ENCODE peak calls at places on chromosomes 12 and 14, in five cellular contexts. I is stimulated activated CD4-positive, alpha-beta T cell treated with anti-CD3 and anti-CD28 coated beads, Interleukin-4, amount 100 ng/mL, for 4 hours; Q is hypothalamus; A is NCI-H1417; W is T47D. K is an unnamed sample.
A peak's percentile ranks its signal among the peaks of the same experiment; 100 is the strongest.

GRCh38 chr14:28653521-28653920 is 113.1 kb upstream of the FOXG1 start:
- DNase-seq in I (no peak), Q (no peak), A (no peak), W (no peak), K (no peak)

GRCh38 chr14:20655851-20656250 is 14.4 kb upstream of the OR6S1 start:
- DNase-seq in I (no peak), Q (no peak), A (no peak), W (no peak), K (no peak)

GRCh38 chr12:131608740-131609665 is 101.9 kb upstream of the SFSWAP start:
- DNase-seq in I (peak; percentile 45), Q (peak; percentile 73), A (peak; percentile 35), W (peak; percentile 63), K (peak; percentile 34)

GRCh38 chr12:107331912-107332311 is 238.6 kb upstream of the CRY1 start:
- DNase-seq in I (no peak), Q (no peak), A (no peak), W (no peak), K (no peak)

GRCh38 chr12:102816816-102817434 is 100.1 kb downstream of the PAH start:
- DNase-seq in I (no peak), Q (no peak), A (peak; percentile 46), W (peak; percentile 58), K (no peak)

GRCh38 chr12:131223791-131224567 is 270.3 kb downstream of the ADGRD1 start:
- DNase-seq in I (no peak), Q (no peak), A (no peak), W (peak; percentile 96), K (no peak)

GRCh38 chr12:59928416-59928815 is 332.6 kb downstream of the SLC16A7 start:
- DNase-seq in I (no peak), Q (no peak), A (no peak), W (no peak), K (no peak)

GRCh38 chr14:91158091-91158790 is 44.4 kb downstream of the DGLUCY start:
- DNase-seq in I (no peak), Q (peak; percentile 24), A (peak; percentile 45), W (peak; percentile 74), K (no peak)

GRCh38 chr12:44804068-44804467 is 72.0 kb downstream of the NELL2 start:
- DNase-seq in I (no peak), Q (no peak), A (no peak), W (no peak), K (no peak)

GRCh38 chr14:96917442-96917963 is 120.3 kb downstream of the VRK1 start:
- DNase-seq in I (no peak), Q (no peak), A (no peak), W (no peak), K (no peak)

GRCh38 chr12:131137836-131138637 is 184.3 kb downstream of the ADGRD1 start:
- DNase-seq in I (no peak), Q (no peak), A (no peak), W (peak; percentile 63), K (no peak)

GRCh38 chr12:94596596-94596995 is 53.8 kb downstream of the TMCC3 start:
- DNase-seq in I (no peak), Q (no peak), A (no peak), W (peak; percentile 60), K (no peak)

GRCh38 chr12:98259667-98260066 is 255.7 kb upstream of the TMPO start:
- DNase-seq in I (no peak), Q (no peak), A (no peak), W (no peak), K (no peak)

GRCh38 chr14:100874051-100874410 is 29.5 kb downstream of the RTL1 start:
- DNase-seq in I (no peak), Q (no peak), A (no peak), W (no peak), K (no peak)

GRCh38 chr12:69555461-69555860 is 29.8 kb upstream of the CCT2 start:
- DNase-seq in I (no peak), Q (no peak), A (no peak), W (no peak), K (no peak)

GRCh38 chr14:56633544-56633943 is 53.9 kb downstream of the TMEM260 start:
- DNase-seq in I (no peak), Q (no peak), A (no peak), W (no peak), K (no peak)

GRCh38 chr12:101927042-101927441 is 49.7 kb downstream of the DRAM1 start:
- DNase-seq in I (no peak), Q (no peak), A (no peak), W (no peak), K (no peak)

GRCh38 chr14:64891173-64891838 is 11.6 kb upstream of the SPTB start:
- DNase-seq in I (no peak), Q (no peak), A (no peak), W (peak; percentile 9), K (no peak)

GRCh38 chr14:103744621-103745395 is 29.2 kb downstream of the ZFYVE21 start:
- DNase-seq in I (no peak), Q (no peak), A (no peak), W (no peak), K (no peak)

GRCh38 chr14:81401420-81402122 is 1.4 kb upstream of the STON2 start:
- DNase-seq in I (no peak), Q (no peak), A (no peak), W (no peak), K (no peak)

GRCh38 chr12:56636118-56636674 is 6.1 kb upstream of the BAZ2A start:
- DNase-seq in I (peak; percentile 78), Q (peak; percentile 86), A (peak; percentile 86), W (peak; percentile 96), K (peak; percentile 56)

GRCh38 chr14:21264025-21264801 is 5.0 kb downstream of the HNRNPC start:
- DNase-seq in I (no peak), Q (no peak), A (no peak), W (no peak), K (no peak)